ENCODE peak calls at places on chromosomes 7 and 10, in four cellular contexts. T is uterus, V is fibroblast of lung, X is tibial artery. L is an unnamed sample.

GRCh38 chr10:17665742-17666141 is 21.8 kb downstream of the STAM start:
- DNase-seq in T (no peak), X (peak), V (peak), L (peak)

GRCh38 chr7:5455581-5456222 is 32.1 kb upstream of the TNRC18 start:
- DNase-seq in T (no peak), X (no peak), V (no peak), L (no peak)

GRCh38 chr7:150695654-150696053 is 10.1 kb downstream of the GIMAP2 start:
- DNase-seq in V (no peak), X (no peak), T (no peak), L (no peak)

GRCh38 chr10:131068760-131069159 is 242.8 kb downstream of the TCERG1L start:
- DNase-seq in T (no peak), X (peak), V (no peak), L (no peak)

GRCh38 chr10:103693070-103693811 is 162.1 kb downstream of the SH3PXD2A start:
- DNase-seq in V (no peak), X (no peak), T (no peak), L (no peak)

GRCh38 chr7:101243786-101244384 is 996 bp downstream of the FIS1 start:
- DNase-seq in T (peak), V (peak), X (no peak), L (peak)

GRCh38 chr7:13833872-13834271 is 155.6 kb downstream of the ETV1 start:
- DNase-seq in T (no peak), V (no peak), X (no peak), L (no peak)

GRCh38 chr10:8539056-8539455 is 484.6 kb downstream of the GATA3 start:
- DNase-seq in X (no peak), T (no peak), V (no peak), L (no peak)

GRCh38 chr10:102020938-102021337 is 35.0 kb downstream of the ARMH3 start:
- DNase-seq in T (no peak), X (no peak), V (no peak), L (no peak)

GRCh38 chr7:75951506-75951905 is 36.6 kb downstream of the POR start:
- DNase-seq in V (peak), T (no peak), X (no peak), L (peak)

GRCh38 chr10:44920252-44920651 is 9.1 kb downstream of the TMEM72 start:
- DNase-seq in X (no peak), V (no peak), T (no peak), L (no peak)

GRCh38 chr10:133167693-133168616 is 7.9 kb downstream of the KNDC1 start:
- DNase-seq in V (no peak), T (no peak), X (peak), L (no peak)

GRCh38 chr10:70440296-70441160 is 953 bp downstream of the NODAL start:
- DNase-seq in V (no peak), X (peak), T (no peak), L (no peak)

GRCh38 chr7:471866-472639 is 47.6 kb downstream of the PDGFA start:
- DNase-seq in X (peak), V (peak), T (peak), L (peak)

GRCh38 chr7:55534916-55535636 is 37.2 kb downstream of the VOPP1 start:
- DNase-seq in X (no peak), V (no peak), T (no peak), L (no peak)

GRCh38 chr10:53135897-53136253 is 363.3 kb upstream of the MBL2 start:
- DNase-seq in V (no peak), X (no peak), T (no peak), L (no peak)

GRCh38 chr10:6716521-6716920 is 136.4 kb upstream of the PRKCQ start:
- DNase-seq in V (peak), T (no peak), X (no peak), L (peak)

GRCh38 chr7:82534687-82535086 is 91.1 kb upstream of the CACNA2D1 start:
- DNase-seq in T (no peak), V (peak), X (no peak), L (peak)

GRCh38 chr7:29453022-29453421 is 110.6 kb upstream of the PRR15 start:
- DNase-seq in V (no peak), T (no peak), X (no peak), L (no peak)

GRCh38 chr10:108913300-108913699 is 1010.0 kb downstream of the XPNPEP1 start:
- DNase-seq in X (no peak), V (no peak), T (no peak), L (no peak)

GRCh38 chr7:130888468-130888867 is 154.5 kb upstream of the KLF14 start:
- DNase-seq in X (no peak), V (no peak), T (no peak), L (no peak)

GRCh38 chr7:130893441-130893894 is 159.5 kb upstream of the KLF14 start:
- DNase-seq in X (peak), V (peak), T (no peak), L (peak)

GRCh38 chr7:130894146-130895005 is 160.4 kb upstream of the KLF14 start:
- DNase-seq in V (peak), X (peak), T (peak), L (peak)

GRCh38 chr7:130890176-130891020 is 156.4 kb upstream of the KLF14 start:
- DNase-seq in X (no peak), T (no peak), V (peak), L (peak)

GRCh38 chr7:130891254-130892094 is 157.5 kb upstream of the KLF14 start:
- DNase-seq in X (peak), V (peak), T (peak), L (peak)
- H3K4me3 ChIP-seq in X (peak), V (peak), T (peak), L (peak)

GRCh38 chr10:50394832-50395231 is 143.5 kb upstream of the ASAH2 start:
- DNase-seq in X (no peak), V (no peak), T (no peak), L (peak)
- TF ChIP-seq CTCF in X (no peak), V (no peak), T (no peak), L (no peak)

DNA sequence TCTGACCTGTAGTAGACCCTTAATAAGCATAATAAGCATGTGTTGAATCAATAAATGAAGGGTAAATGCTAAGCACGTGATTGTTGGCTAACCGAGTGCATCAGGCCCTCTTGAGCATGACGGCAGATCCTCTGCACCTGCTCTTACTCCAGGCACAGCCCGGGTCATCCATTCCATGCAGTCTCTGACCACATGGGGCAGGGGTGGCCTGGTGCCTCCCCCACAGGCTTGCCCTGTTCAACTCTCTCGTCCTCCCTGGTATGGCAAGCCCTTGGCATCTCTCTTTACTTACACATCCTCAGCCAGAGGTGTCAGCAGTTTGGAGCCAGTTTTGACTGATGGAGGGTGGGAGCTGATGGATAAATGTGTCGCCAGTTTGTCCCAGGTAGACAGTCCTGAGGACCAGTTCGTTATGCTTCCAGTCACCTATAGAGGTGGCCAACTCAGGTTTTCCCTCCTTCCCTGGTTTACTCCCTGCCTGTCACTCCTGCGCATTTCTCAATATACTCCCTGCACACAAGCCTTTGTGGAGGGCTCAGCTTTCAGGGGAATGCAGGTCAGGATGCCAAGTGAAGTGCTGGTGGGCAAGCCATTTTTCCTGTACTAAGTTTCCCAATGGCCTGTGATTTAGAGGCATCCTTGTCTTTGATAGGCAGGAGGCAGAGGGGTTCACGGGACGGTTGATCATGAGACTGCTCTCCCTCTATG is 473.7 kb upstream of the ZMIZ1 start:
- DNase-seq in X (no peak), V (peak), T (peak), L (no peak)
- H3K4me3 ChIP-seq in X (no peak), V (no peak), T (no peak), L (no peak)

DNA sequence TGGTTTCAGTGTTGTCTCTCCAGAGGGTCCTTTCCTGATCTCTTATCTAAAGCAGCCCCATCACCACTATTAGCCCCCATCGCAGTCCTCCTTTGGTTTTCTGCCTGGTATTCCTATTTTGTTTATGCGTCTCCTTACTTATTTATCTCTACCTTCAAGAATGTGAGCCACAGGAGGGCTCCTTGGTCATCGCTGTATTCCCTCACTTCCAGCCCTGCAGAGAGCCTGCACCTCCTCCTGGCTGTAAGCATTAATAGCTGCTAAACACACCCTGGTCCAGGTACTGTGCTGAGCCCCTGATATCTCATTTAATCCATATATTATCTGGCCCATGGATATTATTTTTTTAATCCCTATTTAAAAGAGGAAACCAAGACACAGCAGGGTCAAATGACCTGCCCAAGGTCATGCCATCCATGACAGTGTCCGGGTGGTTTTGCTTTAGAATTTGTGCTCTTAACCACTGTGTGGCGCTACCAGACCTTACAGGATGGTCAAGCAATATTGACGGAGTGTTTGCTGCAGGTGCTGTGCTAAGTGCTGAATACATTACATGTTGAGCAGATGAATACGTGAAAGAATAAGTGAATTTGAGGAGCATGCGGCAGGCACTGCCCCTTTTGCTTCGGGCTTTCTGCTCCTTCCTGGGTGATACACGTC is 227.2 kb downstream of the ADAM12 start:
- DNase-seq in X (no peak), T (no peak), V (peak), L (peak)
- TF ChIP-seq CTCF in X (no peak), T (no peak), V (no peak), L (peak)

GRCh38 chr10:80460399-80461207 is 6.5 kb downstream of the TSPAN14 start:
- DNase-seq in T (no peak), V (peak), X (no peak), L (peak)
- H3K4me3 ChIP-seq in T (no peak), V (no peak), X (no peak), L (no peak)

GRCh38 chr7:3309140-3309539 is 8.1 kb downstream of the SDK1 start:
- DNase-seq in X (no peak), T (no peak), V (peak), L (peak)
- TF ChIP-seq CTCF in X (no peak), T (no peak), V (no peak), L (no peak)

GRCh38 chr10:15863733-15864132 is 3.4 kb upstream of the MINDY3 start:
- DNase-seq in X (no peak), V (no peak), T (no peak), L (no peak)

GRCh38 chr10:15860692-15861201 is 440 bp upstream of the MINDY3 start:
- DNase-seq in V (no peak), X (no peak), T (no peak), L (no peak)

GRCh38 chr10:15864419-15864818 is 4.1 kb upstream of the MINDY3 start:
- DNase-seq in T (no peak), X (no peak), V (no peak), L (no peak)

GRCh38 chr10:15865304-15865703 is 5.0 kb upstream of the MINDY3 start:
- DNase-seq in T (no peak), X (no peak), V (no peak), L (no peak)

GRCh38 chr10:15863323-15863722 is 3.0 kb upstream of the MINDY3 start:
- DNase-seq in V (no peak), X (no peak), T (no peak), L (no peak)
- H3K4me3 ChIP-seq in V (no peak), X (no peak), T (no peak), L (no peak)

DNA sequence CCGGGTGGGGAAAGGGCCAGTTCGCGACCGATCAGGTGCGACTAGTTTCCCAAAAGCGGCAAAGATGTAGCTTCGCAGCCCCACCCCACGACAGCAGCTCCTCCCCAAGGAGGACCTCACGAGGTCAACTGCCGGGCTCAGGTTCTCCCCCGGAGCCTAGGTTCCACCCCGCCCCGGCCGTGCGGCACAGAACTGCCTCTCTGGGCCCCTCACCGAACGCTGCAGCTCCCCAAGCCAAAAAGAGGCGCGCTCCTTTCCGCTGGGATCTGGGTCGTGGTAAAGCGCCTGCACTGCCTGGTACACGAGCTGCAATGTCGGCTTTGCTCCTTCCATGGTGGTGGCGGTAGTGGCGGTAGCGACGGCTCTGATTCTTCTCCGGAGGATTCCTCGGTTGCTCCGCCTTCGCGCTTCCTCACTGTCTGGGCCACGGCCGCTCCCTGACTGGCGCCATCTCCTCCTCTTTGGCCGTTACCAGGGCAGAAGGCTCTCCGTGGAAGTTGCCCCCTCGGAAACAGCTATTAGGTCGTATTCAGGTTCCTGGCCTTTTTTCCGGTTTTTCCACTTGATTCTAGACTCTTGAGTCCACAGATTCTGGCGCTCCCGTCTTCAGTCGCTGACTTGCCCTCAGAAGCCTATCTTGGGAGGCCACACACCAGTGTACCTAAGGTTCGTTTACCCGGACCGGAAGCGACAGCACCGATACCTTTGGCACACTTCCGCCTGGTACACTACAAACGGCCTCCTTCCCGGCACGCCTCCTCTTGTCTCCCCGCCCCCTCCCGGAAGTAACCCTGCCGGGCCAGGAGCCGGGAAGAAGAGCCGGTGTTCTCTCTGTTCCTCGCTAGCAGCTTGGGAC is at the start of gene TNPO3:
- DNase-seq in T (peak), X (peak), V (peak), L (peak)
- TF ChIP-seq CTCF in T (no peak), X (no peak), V (no peak), L (no peak)